ENCODE peak calls at places on chromosomes 13 and 19, in nine cellular contexts. D is hippocampal formation, P is WTC11, X is myocyte, S is amniotic stem cell, B is iris pigment epithelial cell, K is T follicular helper cell, Y is NCI-H2081, Z is psoas muscle. L is an unnamed sample.

GRCh38 chr13:77374339-77374738 is 47.4 kb upstream of the MYCBP2 start:
- DNase-seq in D (no peak), P (no peak), X (no peak), S (no peak), B (no peak), K (no peak), Y (no peak), Z (no peak), L (no peak)

GRCh38 chr19:58022283-58022660 is 11.6 kb upstream of the ZSCAN1 start:
- DNase-seq in D (no peak), P (peak), X (no peak), S (no peak), B (no peak), K (no peak), Y (no peak), Z (no peak), L (no peak)

GRCh38 chr13:26480246-26480855 is 77.1 kb upstream of the WASF3 start:
- DNase-seq in D (no peak), P (no peak), X (no peak), S (no peak), B (peak), K (no peak), Y (no peak), Z (no peak), L (no peak)

GRCh38 chr19:57537953-57538547 is 10.9 kb downstream of the ZNF549 start:
- DNase-seq in D (no peak), P (no peak), X (no peak), S (no peak), B (no peak), K (no peak), Y (no peak), Z (no peak), L (peak)

GRCh38 chr13:100984349-100984748 is 309.8 kb upstream of the TMTC4 start:
- DNase-seq in D (no peak), P (no peak), X (no peak), S (no peak), B (no peak), K (no peak), Y (no peak), Z (no peak), L (no peak)

GRCh38 chr13:55572862-55573261 is 1567.9 kb upstream of the PRR20A start:
- DNase-seq in D (no peak), P (no peak), X (no peak), S (no peak), B (no peak), K (no peak), Y (no peak), Z (no peak), L (no peak)

GRCh38 chr13:106986033-106986484 is 418.1 kb upstream of the ARGLU1 start:
- DNase-seq in D (no peak), P (peak), X (no peak), S (no peak), B (no peak), K (no peak), Y (no peak), Z (no peak), L (no peak)

GRCh38 chr13:23750383-23751121 is 138.6 kb downstream of the MIPEP start:
- DNase-seq in D (no peak), P (no peak), X (no peak), S (no peak), B (peak), K (no peak), Y (no peak), Z (no peak), L (peak)

GRCh38 chr13:97946951-97947588 is 6.4 kb upstream of the IPO5 start:
- DNase-seq in D (no peak), P (no peak), X (peak), S (peak), B (peak), K (no peak), Y (no peak), Z (no peak), L (peak)

GRCh38 chr13:46951516-46951915 is 54.7 kb upstream of the HTR2A start:
- DNase-seq in D (no peak), P (no peak), X (peak), S (no peak), B (no peak), K (no peak), Y (no peak), Z (no peak), L (peak)

GRCh38 chr19:21158523-21159135 is 16.8 kb downstream of the ZNF431 start:
- DNase-seq in D (no peak), P (no peak), X (no peak), S (no peak), B (peak), K (no peak), Y (no peak), Z (no peak), L (peak)

GRCh38 chr13:48233097-48233885 is at the start of gene ITM2B:
- DNase-seq in D (peak), P (peak), X (peak), S (peak), B (peak), K (peak), Y (peak), Z (peak), L (peak)

GRCh38 chr13:106491463-106491862 is 44.0 kb downstream of the EFNB2 start:
- DNase-seq in D (no peak), P (no peak), X (no peak), S (no peak), B (no peak), K (no peak), Y (no peak), Z (no peak), L (no peak)

GRCh38 chr19:48614436-48615144 is at the start of gene FAM83E:
- DNase-seq in D (no peak), P (peak), X (peak), S (no peak), B (no peak), K (no peak), Y (peak), Z (peak), L (no peak)

GRCh38 chr19:46955114-46955812 is 64.4 kb upstream of the NPAS1 start:
- DNase-seq in D (no peak), P (no peak), X (no peak), S (peak), B (peak), K (peak), Y (no peak), Z (no peak), L (peak)

GRCh38 chr13:91167706-91168459 is 179.6 kb upstream of the MIR17HG start:
- DNase-seq in D (no peak), P (no peak), X (no peak), S (no peak), B (no peak), K (no peak), Y (peak), Z (no peak), L (no peak)

GRCh38 chr13:110664673-110665072 is 41.2 kb downstream of the CARS2 start:
- DNase-seq in D (no peak), P (no peak), X (no peak), S (no peak), B (no peak), K (no peak), Y (no peak), Z (no peak), L (no peak)

GRCh38 chr13:43785166-43785680 is 1.5 kb downstream of the ENOX1 start:
- DNase-seq in D (no peak), P (no peak), X (no peak), S (no peak), B (no peak), K (no peak), Y (peak), Z (no peak), L (no peak)

GRCh38 chr13:102839462-102839861 is 6.4 kb upstream of the ERCC5 start:
- DNase-seq in D (no peak), P (no peak), X (no peak), S (no peak), B (peak), K (no peak), Y (no peak), Z (no peak), L (peak)

GRCh38 chr13:52711277-52711676 is 28.3 kb downstream of the CNMD start:
- DNase-seq in D (no peak), P (peak), X (peak), S (no peak), B (no peak), K (no peak), Y (no peak), Z (no peak), L (no peak)

GRCh38 chr13:104318121-104318520 is 1251.9 kb upstream of the SLC10A2 start:
- DNase-seq in D (peak), P (no peak), X (peak), S (no peak), B (peak), K (no peak), Y (peak), Z (no peak), L (peak)

GRCh38 chr19:35404879-35405622 is 34.2 kb downstream of the GPR42 start:
- DNase-seq in D (no peak), P (no peak), X (peak), S (peak), B (peak), K (no peak), Y (no peak), Z (peak), L (peak)

GRCh38 chr13:49258097-49258796 is 10.5 kb downstream of the CDADC1 start:
- DNase-seq in D (no peak), P (no peak), X (no peak), S (no peak), B (no peak), K (no peak), Y (no peak), Z (no peak), L (no peak)

GRCh38 chr13:42883142-42883541 is 101.8 kb downstream of the FAM216B start:
- DNase-seq in D (no peak), P (no peak), X (no peak), S (no peak), B (peak), K (no peak), Y (no peak), Z (no peak), L (peak)

GRCh38 chr19:34220472-34221063 is 33.8 kb upstream of the GARRE1 start:
- DNase-seq in D (peak), P (peak), X (peak), S (no peak), B (peak), K (peak), Y (peak), Z (no peak), L (peak)

GRCh38 chr13:94169783-94170513 is 309.5 kb downstream of the DCT start:
- DNase-seq in D (peak), P (peak), X (no peak), S (no peak), B (peak), K (no peak), Y (no peak), Z (peak), L (peak)

GRCh38 chr13:52925221-52925620 is 76.8 kb upstream of the PCDH8 start:
- DNase-seq in D (no peak), P (no peak), X (peak), S (no peak), B (no peak), K (no peak), Y (no peak), Z (peak), L (no peak)

GRCh38 chr19:15641901-15642491 is 1.3 kb downstream of the CYP4F3 start:
- DNase-seq in D (no peak), P (no peak), X (no peak), S (no peak), B (no peak), K (no peak), Y (no peak), Z (no peak), L (no peak)

GRCh38 chr13:26629260-26629659 is 71.8 kb downstream of the WASF3 start:
- DNase-seq in D (no peak), P (no peak), X (no peak), S (no peak), B (peak), K (no peak), Y (no peak), Z (peak), L (peak)

GRCh38 chr13:110411316-110412105 is 104.4 kb downstream of the COL4A2 start:
- DNase-seq in D (no peak), P (no peak), X (no peak), S (no peak), B (no peak), K (no peak), Y (no peak), Z (no peak), L (no peak)

GRCh38 chr19:52170863-52171320 is 529 bp downstream of the ZNF836 start:
- DNase-seq in D (no peak), P (peak), X (no peak), S (no peak), B (no peak), K (no peak), Y (no peak), Z (peak), L (no peak)

GRCh38 chr19:14031719-14032480 is at the start of gene IL27RA:
- DNase-seq in D (no peak), P (peak), X (peak), S (peak), B (peak), K (peak), Y (peak), Z (peak), L (peak)

GRCh38 chr13:25943666-25944065 is 108.2 kb downstream of the SHISA2 start:
- DNase-seq in D (no peak), P (no peak), X (peak), S (no peak), B (peak), K (no peak), Y (no peak), Z (no peak), L (no peak)

GRCh38 chr13:21823416-21823815 is 152.5 kb downstream of the FGF9 start:
- DNase-seq in D (no peak), P (no peak), X (no peak), S (no peak), B (no peak), K (no peak), Y (no peak), Z (no peak), L (no peak)

L was measured in fibroblast of mammary gland.